ENCODE peak calls at places on chromosomes 3 and 15, in five cellular contexts. L is CD4-positive, alpha-beta memory T cell; N is PC-9; I is tibial nerve; R is GM23248. U is an unnamed sample.
A peak's percentile ranks its signal among the peaks of the same experiment; 100 is the strongest.

GRCh38 chr3:110925804-110926203 is 145.8 kb upstream of the NECTIN3 start:
- DNase-seq in R (no peak), I (no peak), N (no peak), L (no peak), U (no peak)

GRCh38 chr3:45055411-45056143 is 29.5 kb downstream of the CLEC3B start:
- DNase-seq in R (peak; percentile 81), I (peak; percentile 38), N (no peak), L (no peak), U (no peak)

GRCh38 chr15:72375846-72376581 is at the start of gene HEXA:
- DNase-seq in L (peak; percentile 96), R (peak; percentile 95), N (peak; percentile 97), I (peak; percentile 98), U (peak; percentile 99)

GRCh38 chr15:87610366-87610765 is 646.2 kb downstream of the NTRK3 start:
- DNase-seq in N (no peak), L (no peak), I (no peak), R (no peak), U (no peak)

GRCh38 chr3:133277813-133278212 is 122.0 kb upstream of the BFSP2 start:
- DNase-seq in N (no peak), R (peak; percentile 35), I (no peak), L (no peak), U (no peak)

GRCh38 chr3:185308126-185308754 is 54.4 kb upstream of the EHHADH start:
- DNase-seq in N (peak; percentile 74), I (peak; percentile 73), L (peak; percentile 31), R (peak; percentile 56), U (no peak)

GRCh38 chr3:70742081-70742480 is 429.6 kb upstream of the MDFIC2 start:
- DNase-seq in I (no peak), R (no peak), L (no peak), N (no peak), U (no peak)

GRCh38 chr3:16177962-16178627 is 3.6 kb downstream of the GALNT15 start:
- DNase-seq in N (peak; percentile 67), I (peak; percentile 88), R (peak; percentile 95), L (no peak), U (peak; percentile 86)

GRCh38 chr3:15458212-15458780 is 30.9 kb downstream of the EAF1 start:
- DNase-seq in R (no peak), L (no peak), N (no peak), I (no peak), U (no peak)

GRCh38 chr15:56390739-56391267 is 25.6 kb downstream of the TEX9 start:
- DNase-seq in N (no peak), I (no peak), R (no peak), L (no peak), U (no peak)

GRCh38 chr3:186075931-186076567 is 32.8 kb downstream of the ETV5 start:
- DNase-seq in R (no peak), N (no peak), L (no peak), I (no peak), U (no peak)

GRCh38 chr3:40309925-40310635 is 573 bp downstream of the EIF1B start:
- DNase-seq in N (no peak), L (peak; percentile 50), I (peak; percentile 32), R (peak; percentile 69), U (peak; percentile 84)

GRCh38 chr3:37902674-37903073 is 41.0 kb downstream of the CTDSPL start:
- DNase-seq in L (no peak), I (no peak), R (no peak), N (no peak), U (no peak)

GRCh38 chr15:63122002-63122893 is 587 bp downstream of the LACTB start:
- DNase-seq in I (peak; percentile 67), L (peak; percentile 87), R (peak; percentile 86), N (peak; percentile 88), U (peak; percentile 94)

GRCh38 chr3:195546130-195546560 is 3.0 kb upstream of the PPP1R2 start:
- DNase-seq in L (peak; percentile 68), R (peak; percentile 96), N (peak; percentile 77), I (peak; percentile 33), U (no peak)

GRCh38 chr15:48437178-48437577 is 105.9 kb downstream of the DUT start:
- DNase-seq in N (no peak), R (peak; percentile 85), I (no peak), L (no peak), U (no peak)

GRCh38 chr15:58994906-58995453 is 7.5 kb downstream of the RNF111 start:
- DNase-seq in I (no peak), R (no peak), L (no peak), N (no peak), U (no peak)

GRCh38 chr15:45347033-45347432 is 31.3 kb downstream of the GATM start:
- DNase-seq in R (no peak), I (no peak), L (no peak), N (no peak), U (no peak)

GRCh38 chr3:94303897-94304296 is 241.0 kb downstream of the NSUN3 start:
- DNase-seq in N (no peak), L (no peak), R (peak; percentile 32), I (peak; percentile 8), U (no peak)

GRCh38 chr3:131361464-131362421 is 19.8 kb upstream of the NUDT16 start:
- DNase-seq in R (peak; percentile 55), I (peak; percentile 47), N (peak; percentile 99), L (no peak), U (peak; percentile 99)

GRCh38 chr3:168624195-168624594 is 528.5 kb upstream of the GOLIM4 start:
- DNase-seq in L (no peak), N (no peak), R (no peak), I (no peak), U (no peak)

GRCh38 chr3:141385386-141386079 is 17.2 kb downstream of the ZBTB38 start:
- DNase-seq in I (no peak), L (no peak), N (no peak), R (no peak), U (no peak)

GRCh38 chr3:58251653-58252052 is 14.1 kb downstream of the ABHD6 start:
- DNase-seq in L (no peak), N (no peak), R (peak; percentile 30), I (no peak), U (no peak)

GRCh38 chr3:30141178-30141581 is 465.2 kb upstream of the TGFBR2 start:
- DNase-seq in L (no peak), N (no peak), R (no peak), I (no peak), U (no peak)

GRCh38 chr3:177740270-177740669 is 543.0 kb upstream of the TBL1XR1 start:
- DNase-seq in I (no peak), R (no peak), L (no peak), N (no peak), U (no peak)

GRCh38 chr15:89408512-89409183 is 74.0 kb upstream of the POLG start:
- DNase-seq in N (no peak), R (peak; percentile 21), L (no peak), I (no peak), U (no peak)

GRCh38 chr15:89412906-89413411 is 78.3 kb upstream of the POLG start:
- DNase-seq in R (no peak), I (no peak), L (no peak), N (no peak), U (peak; percentile 12)

GRCh38 chr15:89406756-89407650 is 72.4 kb upstream of the POLG start:
- DNase-seq in R (peak; percentile 21), L (no peak), N (no peak), I (no peak), U (no peak)

GRCh38 chr15:89409184-89409992 is 74.8 kb upstream of the POLG start:
- DNase-seq in R (no peak), I (no peak), L (no peak), N (no peak), U (no peak)

DNA sequence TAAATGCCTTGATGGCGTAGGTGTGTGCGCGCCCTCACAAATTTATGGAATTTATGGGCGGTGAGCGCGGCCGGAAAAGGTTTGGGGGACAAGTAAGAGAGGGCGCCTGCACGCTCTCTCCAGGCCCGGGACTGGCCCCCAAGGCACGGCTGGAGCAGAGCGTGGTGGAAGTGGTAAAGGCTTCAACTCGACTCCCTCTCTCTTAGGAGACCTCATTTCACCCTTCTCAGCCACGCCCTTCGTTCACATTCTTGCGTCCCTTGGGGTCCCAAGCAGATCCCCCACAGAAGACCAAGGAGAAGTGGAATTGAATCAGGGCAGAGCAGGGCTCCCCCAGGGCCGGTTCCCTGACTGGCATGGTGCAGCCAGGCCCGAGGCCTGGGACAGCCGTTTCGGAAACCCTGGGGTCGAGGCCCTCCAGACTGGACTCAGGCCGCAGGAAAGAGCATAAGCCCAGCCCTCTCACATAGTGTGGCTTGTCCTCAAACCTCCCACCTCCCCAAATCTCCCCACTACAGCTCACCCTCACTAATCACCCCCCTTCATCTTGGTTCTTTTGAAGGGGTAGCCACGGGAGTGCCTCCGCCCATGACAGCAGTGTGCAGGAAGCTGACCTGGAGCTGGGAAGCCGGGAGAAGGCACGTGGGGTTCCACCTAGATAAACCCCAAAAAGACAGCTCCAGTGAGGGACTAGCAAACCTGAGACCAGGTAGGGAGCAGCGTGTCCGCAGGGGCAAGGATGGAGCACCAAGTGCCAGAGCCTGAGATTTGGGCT is 75.6 kb upstream of the POLG start:
- DNase-seq in R (no peak), I (no peak), N (no peak), L (no peak), U (no peak)
- H3K27me3 ChIP-seq in R (peaks cover 98% of the 10 kb centered on the region), I (peaks cover 6% of the 10 kb centered on the region), N (peaks cover 57% of the 10 kb centered on the region), L (peaks cover 82% of the 10 kb centered on the region), U (peaks cover 96% of the 10 kb centered on the region)

GRCh38 chr3:156834435-156834834 is 8.3 kb downstream of the LEKR1 start:
- DNase-seq in L (no peak), N (no peak), I (no peak), R (no peak), U (no peak)

GRCh38 chr3:156826144-156826895 is at the start of gene LEKR1:
- DNase-seq in N (peak; percentile 91), L (peak; percentile 62), I (peak; percentile 61), R (peak; percentile 92), U (peak; percentile 96)

GRCh38 chr3:156834962-156835535 is 8.9 kb downstream of the LEKR1 start:
- DNase-seq in L (no peak), R (no peak), I (no peak), N (no peak), U (no peak)

GRCh38 chr3:156826896-156827882 is 1.0 kb downstream of the LEKR1 start:
- DNase-seq in I (no peak), R (no peak), N (no peak), L (peak; percentile 70), U (no peak)

GRCh38 chr3:156831006-156831405 is 4.9 kb downstream of the LEKR1 start:
- DNase-seq in R (no peak), N (no peak), L (no peak), I (no peak), U (no peak)
- H3K4me1 ChIP-seq in R (peaks cover 7% of the 10 kb centered on the region), N (peaks cover 17% of the 10 kb centered on the region), L (peaks cover 6% of the 10 kb centered on the region), I (no peaks in the 10 kb centered on the region), U (no peaks in the 10 kb centered on the region)

GRCh38 chr3:187223799-187224198 is 26.5 kb downstream of the RTP1 start:
- DNase-seq in N (peak; percentile 74), R (peak; percentile 23), I (no peak), L (no peak), U (no peak)
- H3K4me3 ChIP-seq in N (no peak overlapping the region), R (no peak overlapping the region), I (no peak overlapping the region), L (no peak overlapping the region), U (no peak overlapping the region)

DNA sequence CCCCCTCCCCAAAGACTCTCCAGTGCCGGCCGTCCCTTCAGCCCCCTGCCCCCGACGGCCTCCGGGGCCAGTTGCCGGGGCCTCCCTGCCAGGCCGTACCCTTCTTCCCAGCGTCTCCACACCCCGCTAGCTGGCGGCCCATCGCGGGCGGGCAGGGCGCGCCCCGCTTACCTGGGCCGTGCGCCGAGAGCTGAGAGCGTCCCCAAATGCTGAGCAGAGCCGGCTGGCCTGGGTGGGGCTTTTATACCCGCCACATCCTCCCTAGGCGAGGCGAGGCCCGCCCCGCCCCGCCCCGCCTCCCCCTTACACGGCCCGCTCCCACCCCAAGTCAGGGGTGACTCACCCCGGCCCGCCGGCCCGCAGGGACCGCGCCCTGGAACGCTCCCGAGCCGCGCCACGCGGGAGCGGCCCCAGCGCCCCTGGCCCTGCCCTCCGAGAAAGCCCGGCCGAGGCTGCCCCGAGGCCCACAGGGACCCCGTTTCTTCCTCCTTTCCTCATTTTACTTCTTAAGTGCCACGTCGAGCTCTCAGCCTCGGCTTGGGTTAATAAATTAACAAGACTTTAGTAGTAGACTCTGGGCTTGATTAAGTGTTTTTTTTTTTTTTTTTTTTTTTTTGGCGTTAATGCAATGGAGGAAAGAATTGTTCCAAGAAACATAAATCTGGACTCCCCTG is at the start of gene ANXA2:
- DNase-seq in N (peak; percentile 90), R (peak; percentile 97), I (peak; percentile 71), L (peak; percentile 91), U (peak; percentile 94)
- H3K27me3 ChIP-seq in N (no peaks in the 10 kb centered on the region), R (no peaks in the 10 kb centered on the region), I (no peaks in the 10 kb centered on the region), L (no peaks in the 10 kb centered on the region), U (no peaks in the 10 kb centered on the region)